ENCODE peak calls at places on chromosome 22, in seven cellular contexts. H, O, M, P, A, J and Q are unnamed samples.

GRCh38 chr22:46071451-46072029 is 78.8 kb upstream of the PPARA start:
- DNase-seq in H (peak; percentile 57), O (peak; percentile 97), M (peak; percentile 79), P (peak; percentile 90), A (peak; percentile 95), J (peak; percentile 94), Q (peak; percentile 91)

GRCh38 chr22:46202897-46203589 is 47.0 kb downstream of the CDPF1 start:
- DNase-seq in H (no peak), O (no peak), M (no peak), P (no peak), A (no peak), J (peak; percentile 72), Q (no peak)

GRCh38 chr22:22796729-22797128 is 90.9 kb upstream of the IGLL5 start:
- DNase-seq in H (no peak), O (no peak), M (no peak), P (no peak), A (no peak), J (no peak), Q (no peak)

GRCh38 chr22:19051381-19051780 is 70.8 kb downstream of the DGCR2 start:
- DNase-seq in H (no peak), O (no peak), M (no peak), P (no peak), A (no peak), J (no peak), Q (no peak)

GRCh38 chr22:24157783-24158170 is 23.5 kb upstream of the SUSD2 start:
- DNase-seq in H (no peak), O (no peak), M (no peak), P (no peak), A (no peak), J (no peak), Q (no peak)

GRCh38 chr22:29503811-29504372 is 23.9 kb downstream of the NEFH start:
- DNase-seq in H (no peak), O (peak; percentile 85), M (no peak), P (peak; percentile 79), A (peak; percentile 75), J (peak; percentile 29), Q (no peak)

GRCh38 chr22:19109198-19110063 is 12.8 kb downstream of the DGCR2 start:
- DNase-seq in H (no peak), O (peak; percentile 87), M (peak; percentile 55), P (peak; percentile 64), A (no peak), J (no peak), Q (peak; percentile 90)

GRCh38 chr22:22728382-22728781 is 84.0 kb downstream of the GGTLC2 start:
- DNase-seq in H (no peak), O (peak; percentile 13), M (peak; percentile 4), P (no peak), A (no peak), J (no peak), Q (no peak)

GRCh38 chr22:19120829-19121630 is 1.2 kb downstream of the DGCR2 start:
- DNase-seq in H (peak; percentile 57), O (no peak), M (peak; percentile 74), P (peak; percentile 33), A (peak; percentile 44), J (peak; percentile 75), Q (no peak)

GRCh38 chr22:24146791-24147353 is 34.4 kb upstream of the SUSD2 start:
- DNase-seq in H (peak; percentile 54), O (peak; percentile 85), M (no peak), P (peak; percentile 92), A (peak; percentile 69), J (peak; percentile 45), Q (no peak)

GRCh38 chr22:19325296-19325950 is 33.9 kb upstream of the CLTCL1 start:
- DNase-seq in H (no peak), O (peak; percentile 36), M (peak; percentile 5), P (peak; percentile 55), A (no peak), J (no peak), Q (no peak)

DNA sequence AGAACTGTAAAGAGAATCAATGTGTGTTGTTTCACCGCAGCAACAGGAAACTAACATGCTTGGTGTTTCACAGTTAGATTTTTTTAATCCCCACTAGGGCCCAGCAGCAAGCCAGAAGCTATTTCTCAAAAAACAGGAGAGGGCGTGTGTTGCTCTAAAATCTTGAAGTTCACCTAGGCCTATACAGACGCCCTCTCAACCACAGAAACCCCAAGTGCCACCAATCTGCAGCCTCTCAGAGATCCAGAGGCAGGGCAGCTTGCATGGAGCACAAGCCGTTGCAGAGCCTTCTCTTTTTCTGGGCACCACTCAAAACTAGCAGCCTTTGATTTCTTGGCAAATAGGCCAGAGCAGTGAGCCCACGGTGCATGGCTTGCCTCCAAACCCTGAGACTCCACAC is 1423.2 kb downstream of the TBC1D22A start:
- DNase-seq in H (peak; percentile 10), O (no peak), M (no peak), P (no peak), A (no peak), J (no peak), Q (no peak)
- TF ChIP-seq CTCF in H (no peak), O (no peak), M (no peak), P (no peak), A (no peak), J (no peak), Q (no peak)

GRCh38 chr22:21641795-21642583 is at the start of gene SDF2L1:
- DNase-seq in H (peak; percentile 99), O (peak; percentile 99), M (peak; percentile 97), P (peak; percentile 99), A (peak; percentile 99), J (peak; percentile 99), Q (peak; percentile 99)

GRCh38 chr22:21641417-21641794 is 696 bp upstream of the SDF2L1 start:
- DNase-seq in H (peak; percentile 60), O (peak; percentile 64), M (no peak), P (peak; percentile 55), A (no peak), J (peak; percentile 68), Q (peak; percentile 41)

GRCh38 chr22:21640810-21641209 is 1.3 kb upstream of the SDF2L1 start:
- DNase-seq in H (no peak), O (no peak), M (no peak), P (no peak), A (no peak), J (no peak), Q (no peak)

GRCh38 chr22:21643533-21644357 is 1.6 kb downstream of the SDF2L1 start:
- DNase-seq in H (no peak), O (no peak), M (no peak), P (no peak), A (no peak), J (no peak), Q (no peak)

GRCh38 chr22:21642584-21643448 is 714 bp downstream of the SDF2L1 start:
- DNase-seq in H (peak; percentile 80), O (peak; percentile 44), M (no peak), P (peak; percentile 44), A (no peak), J (peak; percentile 78), Q (peak; percentile 70)
- H3K27ac ChIP-seq in H (no peak overlapping the region), O (peak overlapping the region; percentile 90), M (peak overlapping the region; percentile 69), P (peak overlapping the region; percentile 53), A (peak overlapping the region; percentile 63), J (peak overlapping the region; percentile 33), Q (peak overlapping the region; percentile 75)

GRCh38 chr22:39185601-39186012 is 33.1 kb upstream of the CBX7 start:
- DNase-seq in H (no peak), O (peak; percentile 86), M (no peak), P (peak; percentile 49), A (peak; percentile 88), J (no peak), Q (no peak)
- TF ChIP-seq CTCF in H (no peak), O (peak; percentile 51), M (no peak), P (peak; percentile 40), A (peak; percentile 56), J (no peak), Q (no peak)

GRCh38 chr22:43164636-43165035 is 13.3 kb downstream of the TSPO start:
- DNase-seq in H (no peak), O (no peak), M (no peak), P (no peak), A (no peak), J (no peak), Q (no peak)

GRCh38 chr22:43163241-43163795 is 12.0 kb downstream of the TSPO start:
- DNase-seq in H (no peak), O (no peak), M (no peak), P (no peak), A (no peak), J (no peak), Q (no peak)

GRCh38 chr22:43159484-43160178 is 8.3 kb downstream of the TSPO start:
- DNase-seq in H (peak; percentile 73), O (peak; percentile 24), M (no peak), P (no peak), A (no peak), J (peak; percentile 96), Q (no peak)

GRCh38 chr22:43160497-43161126 is 9.3 kb downstream of the TSPO start:
- DNase-seq in H (no peak), O (no peak), M (no peak), P (no peak), A (no peak), J (no peak), Q (no peak)

DNA sequence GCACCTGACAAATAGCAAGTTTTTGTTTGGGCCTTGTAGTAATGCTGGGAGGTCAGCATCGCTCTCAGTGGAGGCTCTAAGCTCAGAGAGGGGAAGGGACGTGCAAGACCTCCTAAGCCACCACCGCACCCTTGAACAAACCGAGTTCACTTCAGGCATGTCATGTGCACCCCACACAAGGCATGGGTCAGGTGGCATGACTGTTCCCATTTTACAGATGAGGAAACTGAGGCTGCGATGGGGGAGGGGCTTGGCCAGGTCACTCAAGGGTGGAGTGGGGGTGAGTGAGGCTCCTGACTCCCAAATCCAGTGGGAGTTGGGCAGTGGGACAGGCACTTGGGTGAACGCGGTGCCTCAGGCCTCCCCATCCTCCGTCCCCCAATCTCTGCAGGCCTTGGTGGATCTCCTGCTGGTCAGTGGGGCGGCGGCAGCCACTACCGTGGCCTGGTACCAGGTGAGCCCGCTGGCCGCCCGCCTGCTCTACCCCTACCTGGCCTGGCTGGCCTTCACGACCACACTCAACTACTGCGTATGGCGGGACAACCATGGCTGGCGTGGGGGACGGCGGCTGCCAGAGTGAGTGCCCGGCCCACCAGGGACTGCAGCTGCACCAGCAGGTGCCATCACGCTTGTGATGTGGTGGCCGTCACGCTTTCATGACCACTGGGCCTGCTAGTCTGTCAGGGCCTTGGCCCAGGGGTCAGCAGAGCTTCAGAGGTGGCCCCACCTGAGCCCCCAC is 11.2 kb downstream of the TSPO start:
- DNase-seq in H (no peak), O (no peak), M (no peak), P (no peak), A (no peak), J (peak; percentile 22), Q (no peak)
- H3K27ac ChIP-seq in H (no peak overlapping the region), O (no peak overlapping the region), M (peak overlapping the region; percentile 98), P (no peak overlapping the region), A (no peak overlapping the region), J (no peak overlapping the region), Q (no peak overlapping the region)

GRCh38 chr22:28395520-28395919 is 284.1 kb downstream of the TTC28 start:
- DNase-seq in H (no peak), O (no peak), M (no peak), P (no peak), A (no peak), J (no peak), Q (no peak)
- TF ChIP-seq CTCF in H (no peak), O (no peak), M (no peak), P (no peak), A (no peak), J (no peak), Q (no peak)